ENCODE peak calls at places on chromosomes 2 and 18, in five cellular contexts. I is body of pancreas, S is GM23338, Q is kidney, H is adrenal gland. U is an unnamed sample. For H3K36me3, the result is how much of the 10 kb centered on the place peaks cover.

GRCh38 chr2:177758591-177759371 is 313.8 kb downstream of the PDE11A start:
- DNase-seq in I (peak), S (peak), Q (no peak), H (peak), U (no peak)

GRCh38 chr18:46042571-46043123 is 29.4 kb downstream of the PSTPIP2 start:
- DNase-seq in I (no peak), S (peak), Q (no peak), H (no peak), U (no peak)

GRCh38 chr18:23856466-23857175 is 157.9 kb upstream of the TTC39C start:
- DNase-seq in I (no peak), S (no peak), Q (no peak), H (no peak), U (no peak)

GRCh38 chr2:205650450-205650849 is 31.9 kb upstream of the NRP2 start:
- DNase-seq in I (no peak), S (peak), Q (no peak), H (no peak), U (no peak)

GRCh38 chr2:191566347-191566746 is 111.6 kb upstream of the NABP1 start:
- DNase-seq in I (peak), S (peak), Q (no peak), H (peak), U (no peak)

GRCh38 chr18:8424481-8424880 is 184.8 kb upstream of the RAB12 start:
- DNase-seq in I (no peak), S (no peak), Q (no peak), H (no peak), U (no peak)

GRCh38 chr2:66433945-66434678 is 813 bp upstream of the MEIS1 start:
- DNase-seq in I (peak), S (peak), Q (peak), H (peak), U (no peak)

GRCh38 chr2:11688222-11689069 is 18.5 kb upstream of the NTSR2 start:
- DNase-seq in I (peak), S (peak), Q (peak), H (peak), U (peak)

GRCh38 chr2:140158259-140158658 is 1378.1 kb upstream of the NXPH2 start:
- DNase-seq in I (no peak), S (no peak), Q (no peak), H (no peak), U (no peak)

GRCh38 chr2:45009928-45010705 is 865 bp upstream of the SIX2 start:
- DNase-seq in I (peak), S (peak), Q (peak), H (peak), U (peak)

GRCh38 chr2:176088048-176088936 is 4.2 kb upstream of the HOXD13 start:
- DNase-seq in I (peak), S (peak), Q (peak), H (peak), U (peak)

GRCh38 chr18:78724214-78724834 is 255.3 kb upstream of the SALL3 start:
- DNase-seq in I (no peak), S (no peak), Q (no peak), H (no peak), U (peak)

GRCh38 chr2:200985806-200986205 is 22.3 kb upstream of the ORC2 start:
- DNase-seq in I (no peak), S (no peak), Q (no peak), H (no peak), U (no peak)

GRCh38 chr18:12154356-12154755 is 60.7 kb downstream of the ANKRD62 start:
- DNase-seq in I (no peak), S (no peak), Q (no peak), H (no peak), U (no peak)

GRCh38 chr2:85743304-85743978 is 10.3 kb upstream of the ATOH8 start:
- DNase-seq in I (no peak), S (no peak), Q (no peak), H (peak), U (no peak)

GRCh38 chr2:129764376-129765325 is 214.8 kb upstream of the RAB6C start:
- DNase-seq in I (no peak), S (no peak), Q (no peak), H (no peak), U (no peak)

GRCh38 chr18:51614967-51615571 is 417.6 kb upstream of the MEX3C start:
- DNase-seq in I (peak), S (no peak), Q (peak), H (no peak), U (no peak)

GRCh38 chr18:2994603-2995432 is 18.1 kb downstream of the LPIN2 start:
- DNase-seq in I (peak), S (peak), Q (no peak), H (no peak), U (no peak)

GRCh38 chr2:98734823-98735260 is 3.9 kb upstream of the MGAT4A start:
- DNase-seq in I (no peak), S (no peak), Q (no peak), H (no peak), U (no peak)

GRCh38 chr18:13451208-13451530 is 232.6 kb downstream of the LDLRAD4 start:
- DNase-seq in I (no peak), S (no peak), Q (no peak), H (no peak), U (no peak)

GRCh38 chr2:120798569-120799215 is 63.0 kb downstream of the GLI2 start:
- DNase-seq in I (no peak), S (peak), Q (no peak), H (no peak), U (no peak)
- H3K36me3 ChIP-seq in I (under half), S (under half), Q (under half), H (under half), U (under half)

DNA sequence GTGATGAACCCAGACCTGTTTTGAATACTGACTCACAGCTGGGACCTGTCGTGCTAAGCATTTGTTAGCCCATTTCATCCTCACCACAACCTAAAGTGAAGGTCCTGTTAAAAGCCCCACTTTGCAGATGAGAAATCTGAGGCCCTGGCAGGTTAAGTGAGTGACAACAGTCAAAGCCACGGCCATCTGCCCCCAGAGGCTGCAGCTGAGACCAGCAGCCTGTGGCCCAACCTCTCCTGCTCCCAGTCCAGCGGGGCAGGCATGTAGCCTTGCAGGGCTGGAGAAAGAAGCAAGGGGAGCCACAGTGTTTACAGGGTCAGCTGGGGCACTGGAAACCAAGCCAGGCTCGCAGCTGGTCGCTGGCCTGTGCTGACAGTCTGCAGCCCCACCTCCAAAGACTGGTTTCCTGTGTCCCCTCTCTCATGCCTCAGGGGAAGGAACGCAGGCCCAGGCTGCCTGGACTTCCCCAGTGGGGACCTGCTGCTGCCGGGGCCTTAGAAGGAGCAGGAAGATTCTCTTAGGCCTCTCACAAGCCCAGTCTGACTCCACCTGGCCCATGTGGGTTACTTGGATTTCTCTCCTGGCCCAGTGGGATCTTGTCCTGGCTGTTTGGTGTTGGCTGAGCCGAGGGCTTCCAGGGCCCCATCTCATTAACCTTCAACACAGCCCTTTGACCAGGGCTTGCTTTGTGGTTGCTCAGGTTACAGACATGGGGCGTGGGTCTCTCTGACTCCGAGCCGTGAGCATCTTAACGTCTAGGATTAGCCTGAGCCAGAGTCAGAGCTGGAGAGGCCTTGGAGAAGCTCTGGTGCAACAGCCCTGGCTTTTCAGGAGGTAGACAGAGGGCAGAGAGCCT is 1.7 kb downstream of the INPP5D start:
- DNase-seq in I (peak), S (peak), Q (peak), H (peak), U (peak)
- TF ChIP-seq CTCF in I (no peak), S (no peak), Q (no peak), H (no peak), U (no peak)

GRCh38 chr2:152755029-152755428 is 36.6 kb downstream of the ARL6IP6 start:
- DNase-seq in I (peak), S (peak), Q (no peak), H (peak), U (no peak)
- H3K36me3 ChIP-seq in I (under half), S (under half), Q (under half), H (under half), U (under half)

GRCh38 chr2:214966420-214966819 is 156.9 kb upstream of the BARD1 start:
- DNase-seq in I (no peak), S (no peak), Q (no peak), H (no peak), U (no peak)

DNA sequence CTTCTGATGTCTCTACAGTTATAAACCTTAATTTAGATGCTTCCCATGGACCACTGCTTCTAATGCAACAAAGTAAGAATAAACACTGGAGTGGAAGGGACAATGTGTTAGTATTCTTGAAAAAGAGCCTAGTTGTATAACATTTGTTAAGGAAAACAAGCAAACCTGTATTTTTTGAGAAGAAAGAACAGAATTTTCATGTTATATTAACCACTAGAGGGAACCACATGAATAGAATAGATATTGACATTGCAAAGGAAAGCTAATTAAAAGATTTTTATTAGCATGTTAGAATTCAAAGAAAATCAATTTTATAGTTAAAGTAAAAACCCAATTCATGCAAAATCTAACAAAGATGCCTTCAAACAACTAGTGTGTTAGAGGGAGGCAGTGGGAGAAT is 151.2 kb upstream of the BARD1 start:
- DNase-seq in I (no peak), S (peak), Q (no peak), H (no peak), U (no peak)
- TF ChIP-seq CTCF in I (no peak), S (peak), Q (no peak), H (no peak), U (no peak)

GRCh38 chr2:47311764-47312503 is 91.0 kb upstream of the MSH2 start:
- DNase-seq in I (no peak), S (no peak), Q (no peak), H (no peak), U (no peak)
- H3K36me3 ChIP-seq in I (under half), S (under half), Q (under half), H (under half), U (under half)

GRCh38 chr18:34153711-34154110 is 71.0 kb downstream of the NOL4 start:
- DNase-seq in I (peak), S (no peak), Q (no peak), H (no peak), U (no peak)

GRCh38 chr18:34159691-34160185 is 65.0 kb downstream of the NOL4 start:
- DNase-seq in I (peak), S (no peak), Q (peak), H (no peak), U (no peak)

DNA sequence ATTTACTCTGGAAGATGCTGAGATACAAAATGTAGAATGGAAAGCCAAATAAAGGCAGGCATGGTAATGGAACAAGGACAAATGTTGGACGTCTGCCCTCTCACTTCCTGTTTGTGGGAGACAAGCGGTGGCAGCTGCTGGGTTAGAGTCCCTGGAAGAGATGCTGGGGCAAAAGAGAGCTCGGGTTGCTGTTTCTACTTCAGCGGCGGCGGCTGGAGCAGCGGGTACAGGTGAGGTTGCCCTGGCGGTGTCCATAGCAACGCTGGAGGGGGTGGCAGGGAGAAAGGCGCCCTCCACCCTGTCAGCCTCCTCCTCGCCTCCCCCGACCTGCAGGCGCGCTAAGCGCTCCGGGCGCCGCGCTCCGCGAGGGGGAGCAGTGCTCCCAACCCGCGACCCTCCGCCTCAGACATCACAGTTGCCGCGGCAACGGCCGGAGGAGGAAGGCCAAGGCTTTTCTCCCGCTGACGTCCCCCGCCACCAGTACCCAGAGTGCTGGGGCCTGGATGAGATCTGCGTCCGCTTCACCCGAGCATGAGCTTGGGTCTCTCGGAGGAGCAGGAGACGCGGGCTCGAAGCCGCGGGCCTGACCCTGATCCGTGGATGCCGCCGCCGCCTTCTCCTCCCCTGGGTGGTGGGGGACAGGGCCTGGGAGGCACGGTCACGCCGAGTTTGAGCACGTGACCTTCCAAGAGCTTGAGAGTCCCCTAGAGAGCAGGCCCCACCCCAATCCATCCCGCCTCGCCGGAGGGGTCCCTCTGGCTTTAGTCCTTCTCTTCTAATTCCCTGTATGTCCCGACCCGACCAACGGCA is 65.6 kb downstream of the NOL4 start:
- DNase-seq in I (peak), S (peak), Q (peak), H (peak), U (peak)
- TF ChIP-seq CTCF in I (no peak), S (peak), Q (no peak), H (no peak), U (no peak)

GRCh38 chr2:218260166-218260565 is 649 bp upstream of the GPBAR1 start:
- DNase-seq in I (no peak), S (no peak), Q (no peak), H (no peak), U (no peak)

GRCh38 chr2:218257390-218257981 is 3.3 kb upstream of the GPBAR1 start:
- DNase-seq in I (peak), S (peak), Q (peak), H (no peak), U (no peak)

GRCh38 chr2:218259099-218259921 is 1.5 kb upstream of the GPBAR1 start:
- DNase-seq in I (peak), S (peak), Q (peak), H (no peak), U (no peak)

GRCh38 chr2:218255441-218255840 is 5.4 kb upstream of the GPBAR1 start:
- DNase-seq in I (no peak), S (no peak), Q (no peak), H (no peak), U (no peak)

DNA sequence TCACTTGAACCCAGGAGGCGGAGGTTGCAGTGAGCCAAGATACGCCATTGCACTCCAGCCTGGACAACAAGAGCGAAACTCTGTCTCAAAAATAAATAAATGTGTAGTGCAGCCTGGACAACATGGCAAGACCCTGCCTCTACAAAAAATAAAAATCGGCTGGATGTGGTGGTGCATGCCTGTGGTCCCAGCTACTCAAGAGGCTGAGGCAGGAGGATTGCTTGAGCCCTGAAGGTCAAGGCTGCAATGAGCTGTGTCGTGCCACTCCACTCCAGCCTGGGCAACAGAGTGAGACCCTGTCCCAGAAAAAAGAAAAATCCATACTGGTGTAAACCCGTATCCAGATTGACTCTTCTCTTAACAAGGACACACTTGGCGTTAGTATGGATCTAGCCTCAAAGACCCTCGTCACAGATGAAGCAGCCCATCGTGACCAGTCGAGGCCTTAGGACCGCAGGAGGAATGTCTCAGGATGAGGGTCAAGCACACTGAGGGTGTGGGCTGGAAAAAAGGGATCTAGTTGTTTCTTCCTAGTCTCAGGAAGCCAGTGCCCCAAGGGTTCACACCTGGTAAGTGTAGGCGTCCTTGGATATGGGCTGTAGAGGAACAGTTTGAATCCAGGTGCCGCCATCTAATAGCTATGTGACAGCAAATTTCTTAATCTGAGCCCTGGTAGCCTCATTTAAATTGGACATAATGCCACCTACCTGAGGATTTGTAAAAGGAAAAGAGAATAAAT is 4.0 kb upstream of the GPBAR1 start:
- DNase-seq in I (no peak), S (peak), Q (peak), H (no peak), U (no peak)
- H3K36me3 ChIP-seq in I (under half), S (under half), Q (under half), H (under half), U (under half)

GRCh38 chr2:36960005-36960675 is 6.2 kb downstream of the STRN start:
- DNase-seq in I (no peak), S (no peak), Q (no peak), H (no peak), U (no peak)
- TF ChIP-seq CTCF in I (no peak), S (no peak), Q (no peak), H (no peak), U (no peak)

DNA sequence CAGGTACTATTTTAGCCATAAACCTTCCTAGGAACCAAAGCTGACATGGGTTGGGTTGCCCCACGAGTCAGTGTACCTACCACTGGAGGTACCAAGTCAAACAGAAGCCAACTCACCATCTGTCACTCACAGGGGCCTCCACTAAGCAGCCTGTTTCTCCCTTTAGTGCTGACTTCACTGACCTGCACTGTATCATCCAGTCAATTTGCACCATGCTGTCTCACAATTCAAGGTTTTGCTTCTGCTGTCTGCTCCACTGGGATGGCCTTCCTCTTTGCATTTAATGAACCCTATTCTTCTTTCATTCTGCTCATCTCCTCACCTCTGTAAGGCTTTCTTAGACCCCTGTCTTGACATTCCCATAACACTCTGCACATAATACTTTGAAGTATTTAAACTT is 47.2 kb downstream of the EIF2AK3 start:
- DNase-seq in I (no peak), S (no peak), Q (no peak), H (no peak), U (no peak)
- H3K36me3 ChIP-seq in I (under half), S (under half), Q (under half), H (under half), U (under half)